ENCODE peak calls at places on chromosomes 13 and 19, in five cellular contexts. One of them, this sample, is unnamed. For H3K27me3, the result is how much of the 10 kb centered on the place peaks cover.

GRCh38 chr19:4866595-4867424 is 657 bp downstream of the PLIN3 start:
- DNase-seq in mesenchymal stem cell: peak
- DNase-seq in effector memory CD4-positive, alpha-beta T cell: peak
- DNase-seq in gastrocnemius medialis: peak
- DNase-seq in cardiac muscle cell: peak
- DNase-seq in this sample: peak

GRCh38 chr19:676343-677105 is at the start of gene FSTL3:
- DNase-seq in mesenchymal stem cell: peak
- DNase-seq in effector memory CD4-positive, alpha-beta T cell: no peak
- DNase-seq in gastrocnemius medialis: no peak
- DNase-seq in cardiac muscle cell: peak
- DNase-seq in this sample: no peak

GRCh38 chr13:83312194-83312593 is 570.1 kb downstream of the SLITRK1 start:
- DNase-seq in gastrocnemius medialis: no peak
- DNase-seq in effector memory CD4-positive, alpha-beta T cell: no peak
- DNase-seq in mesenchymal stem cell: peak
- DNase-seq in cardiac muscle cell: no peak
- DNase-seq in this sample: no peak

GRCh38 chr19:54138777-54139256 is 1.3 kb downstream of the CNOT3 start:
- DNase-seq in cardiac muscle cell: no peak
- DNase-seq in effector memory CD4-positive, alpha-beta T cell: no peak
- DNase-seq in gastrocnemius medialis: no peak
- DNase-seq in mesenchymal stem cell: no peak
- DNase-seq in this sample: no peak

GRCh38 chr19:56116606-56117005 is 4.5 kb downstream of the ZNF787 start:
- DNase-seq in cardiac muscle cell: no peak
- DNase-seq in mesenchymal stem cell: no peak
- DNase-seq in effector memory CD4-positive, alpha-beta T cell: no peak
- DNase-seq in gastrocnemius medialis: no peak
- DNase-seq in this sample: no peak

GRCh38 chr13:46146898-46147297 is 35.1 kb downstream of the LCP1 start:
- DNase-seq in gastrocnemius medialis: no peak
- DNase-seq in effector memory CD4-positive, alpha-beta T cell: no peak
- DNase-seq in mesenchymal stem cell: peak
- DNase-seq in cardiac muscle cell: peak
- DNase-seq in this sample: no peak

GRCh38 chr19:18503971-18504885 is 17.6 kb downstream of the ELL start:
- DNase-seq in gastrocnemius medialis: no peak
- DNase-seq in cardiac muscle cell: no peak
- DNase-seq in mesenchymal stem cell: no peak
- DNase-seq in effector memory CD4-positive, alpha-beta T cell: no peak
- DNase-seq in this sample: no peak

GRCh38 chr19:12194827-12195500 is 32.1 kb downstream of the ZNF136 start:
- DNase-seq in cardiac muscle cell: no peak
- DNase-seq in mesenchymal stem cell: no peak
- DNase-seq in gastrocnemius medialis: peak
- DNase-seq in effector memory CD4-positive, alpha-beta T cell: peak
- DNase-seq in this sample: peak

GRCh38 chr13:31761951-31762350 is 22.6 kb downstream of the RXFP2 start:
- DNase-seq in gastrocnemius medialis: no peak
- DNase-seq in effector memory CD4-positive, alpha-beta T cell: no peak
- DNase-seq in cardiac muscle cell: no peak
- DNase-seq in mesenchymal stem cell: no peak
- DNase-seq in this sample: no peak

GRCh38 chr19:48608798-48609263 is 2.3 kb downstream of the SPACA4 start:
- DNase-seq in gastrocnemius medialis: no peak
- DNase-seq in effector memory CD4-positive, alpha-beta T cell: peak
- DNase-seq in cardiac muscle cell: no peak
- DNase-seq in mesenchymal stem cell: no peak
- DNase-seq in this sample: peak

GRCh38 chr13:51292000-51292550 is 47.4 kb upstream of the SERPINE3 start:
- DNase-seq in gastrocnemius medialis: no peak
- DNase-seq in mesenchymal stem cell: peak
- DNase-seq in cardiac muscle cell: no peak
- DNase-seq in effector memory CD4-positive, alpha-beta T cell: no peak
- DNase-seq in this sample: no peak

GRCh38 chr13:113904411-113904810 is 40.5 kb upstream of the GAS6 start:
- DNase-seq in cardiac muscle cell: peak
- DNase-seq in effector memory CD4-positive, alpha-beta T cell: no peak
- DNase-seq in mesenchymal stem cell: peak
- DNase-seq in gastrocnemius medialis: peak
- DNase-seq in this sample: peak

GRCh38 chr19:11420429-11420893 is 1.3 kb upstream of the RGL3 start:
- DNase-seq in mesenchymal stem cell: peak
- DNase-seq in cardiac muscle cell: peak
- DNase-seq in gastrocnemius medialis: peak
- DNase-seq in effector memory CD4-positive, alpha-beta T cell: no peak
- DNase-seq in this sample: no peak

GRCh38 chr19:43570174-43570791 is 5.0 kb downstream of the XRCC1 start:
- DNase-seq in cardiac muscle cell: no peak
- DNase-seq in mesenchymal stem cell: no peak
- DNase-seq in effector memory CD4-positive, alpha-beta T cell: no peak
- DNase-seq in gastrocnemius medialis: no peak
- DNase-seq in this sample: no peak

GRCh38 chr19:46529622-46530451 is 34.2 kb upstream of the PNMA8B start:
- DNase-seq in cardiac muscle cell: peak
- DNase-seq in mesenchymal stem cell: peak
- DNase-seq in effector memory CD4-positive, alpha-beta T cell: peak
- DNase-seq in gastrocnemius medialis: peak
- DNase-seq in this sample: peak

GRCh38 chr13:46721054-46721453 is 75.9 kb downstream of the ESD start:
- DNase-seq in cardiac muscle cell: peak
- DNase-seq in effector memory CD4-positive, alpha-beta T cell: peak
- DNase-seq in gastrocnemius medialis: no peak
- DNase-seq in mesenchymal stem cell: peak
- DNase-seq in this sample: peak

GRCh38 chr19:48836089-48837017 is at the start of gene HSD17B14:
- DNase-seq in mesenchymal stem cell: peak
- DNase-seq in gastrocnemius medialis: no peak
- DNase-seq in cardiac muscle cell: peak
- DNase-seq in effector memory CD4-positive, alpha-beta T cell: no peak
- DNase-seq in this sample: no peak

GRCh38 chr13:24351423-24351822 is 42.0 kb downstream of the C1QTNF9 start:
- DNase-seq in effector memory CD4-positive, alpha-beta T cell: no peak
- DNase-seq in mesenchymal stem cell: no peak
- DNase-seq in cardiac muscle cell: no peak
- DNase-seq in gastrocnemius medialis: no peak
- DNase-seq in this sample: no peak

GRCh38 chr13:23570099-23570926 is at the start of gene TNFRSF19:
- DNase-seq in cardiac muscle cell: peak
- DNase-seq in gastrocnemius medialis: no peak
- DNase-seq in mesenchymal stem cell: peak
- DNase-seq in effector memory CD4-positive, alpha-beta T cell: no peak
- DNase-seq in this sample: no peak

GRCh38 chr19:55493650-55494171 is 5.5 kb downstream of the SSC5D start:
- DNase-seq in effector memory CD4-positive, alpha-beta T cell: no peak
- DNase-seq in cardiac muscle cell: no peak
- DNase-seq in gastrocnemius medialis: no peak
- DNase-seq in mesenchymal stem cell: no peak
- DNase-seq in this sample: no peak

GRCh38 chr19:55549500-55550320 is 4.4 kb upstream of the SBK3 start:
- DNase-seq in mesenchymal stem cell: peak
- DNase-seq in gastrocnemius medialis: peak
- DNase-seq in cardiac muscle cell: no peak
- DNase-seq in effector memory CD4-positive, alpha-beta T cell: no peak
- DNase-seq in this sample: no peak

GRCh38 chr13:19305434-19305833 is 123.8 kb upstream of the TUBA3C start:
- DNase-seq in gastrocnemius medialis: no peak
- DNase-seq in mesenchymal stem cell: no peak
- DNase-seq in cardiac muscle cell: no peak
- DNase-seq in effector memory CD4-positive, alpha-beta T cell: no peak
- DNase-seq in this sample: no peak

GRCh38 chr13:25846227-25846984 is 205.4 kb downstream of the SHISA2 start:
- DNase-seq in gastrocnemius medialis: no peak
- DNase-seq in effector memory CD4-positive, alpha-beta T cell: no peak
- DNase-seq in cardiac muscle cell: no peak
- DNase-seq in mesenchymal stem cell: no peak
- DNase-seq in this sample: no peak

GRCh38 chr13:80339841-80340642 is 884 bp downstream of the SPRY2 start:
- DNase-seq in cardiac muscle cell: peak
- DNase-seq in gastrocnemius medialis: peak
- DNase-seq in mesenchymal stem cell: peak
- DNase-seq in effector memory CD4-positive, alpha-beta T cell: no peak
- DNase-seq in this sample: no peak

GRCh38 chr19:36060430-36060829 is 5.7 kb downstream of the WDR62 start:
- DNase-seq in mesenchymal stem cell: peak
- DNase-seq in gastrocnemius medialis: peak
- DNase-seq in effector memory CD4-positive, alpha-beta T cell: no peak
- DNase-seq in cardiac muscle cell: peak
- DNase-seq in this sample: no peak

GRCh38 chr19:14672043-14672872 is 2.4 kb downstream of the ADGRE3 start:
- DNase-seq in mesenchymal stem cell: no peak
- DNase-seq in effector memory CD4-positive, alpha-beta T cell: no peak
- DNase-seq in cardiac muscle cell: no peak
- DNase-seq in gastrocnemius medialis: no peak
- DNase-seq in this sample: peak
- H3K4me3 ChIP-seq in mesenchymal stem cell: no peak
- H3K4me3 ChIP-seq in effector memory CD4-positive, alpha-beta T cell: no peak
- H3K4me3 ChIP-seq in cardiac muscle cell: no peak
- H3K4me3 ChIP-seq in gastrocnemius medialis: no peak
- H3K4me3 ChIP-seq in this sample: no peak

DNA sequence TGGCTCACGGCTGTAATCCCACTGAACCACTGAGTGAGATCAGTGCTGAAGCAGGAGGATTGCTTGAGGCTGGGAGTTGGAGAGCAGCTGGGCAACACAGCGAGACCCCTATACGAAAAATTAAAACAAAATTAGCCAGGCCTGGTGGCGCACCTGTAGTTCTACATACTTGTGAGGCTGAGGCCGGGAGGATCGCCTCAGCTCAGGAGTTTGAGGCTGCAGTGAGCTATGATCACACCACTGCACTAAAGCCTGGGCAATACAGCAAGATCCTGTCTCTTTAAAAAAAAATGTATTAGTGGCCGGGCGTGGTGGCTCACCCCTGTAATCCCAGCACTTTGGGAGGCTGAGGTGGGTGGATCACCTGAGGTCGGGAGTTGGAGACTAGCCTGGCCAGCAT is 6.3 kb upstream of the SELENOV start:
- DNase-seq in mesenchymal stem cell: no peak
- DNase-seq in gastrocnemius medialis: no peak
- DNase-seq in cardiac muscle cell: no peak
- DNase-seq in effector memory CD4-positive, alpha-beta T cell: no peak
- DNase-seq in this sample: no peak
- H3K27me3 ChIP-seq in mesenchymal stem cell: half or more
- H3K27me3 ChIP-seq in gastrocnemius medialis: half or more
- H3K27me3 ChIP-seq in cardiac muscle cell: under half
- H3K27me3 ChIP-seq in effector memory CD4-positive, alpha-beta T cell: under half
- H3K27me3 ChIP-seq in this sample: under half

DNA sequence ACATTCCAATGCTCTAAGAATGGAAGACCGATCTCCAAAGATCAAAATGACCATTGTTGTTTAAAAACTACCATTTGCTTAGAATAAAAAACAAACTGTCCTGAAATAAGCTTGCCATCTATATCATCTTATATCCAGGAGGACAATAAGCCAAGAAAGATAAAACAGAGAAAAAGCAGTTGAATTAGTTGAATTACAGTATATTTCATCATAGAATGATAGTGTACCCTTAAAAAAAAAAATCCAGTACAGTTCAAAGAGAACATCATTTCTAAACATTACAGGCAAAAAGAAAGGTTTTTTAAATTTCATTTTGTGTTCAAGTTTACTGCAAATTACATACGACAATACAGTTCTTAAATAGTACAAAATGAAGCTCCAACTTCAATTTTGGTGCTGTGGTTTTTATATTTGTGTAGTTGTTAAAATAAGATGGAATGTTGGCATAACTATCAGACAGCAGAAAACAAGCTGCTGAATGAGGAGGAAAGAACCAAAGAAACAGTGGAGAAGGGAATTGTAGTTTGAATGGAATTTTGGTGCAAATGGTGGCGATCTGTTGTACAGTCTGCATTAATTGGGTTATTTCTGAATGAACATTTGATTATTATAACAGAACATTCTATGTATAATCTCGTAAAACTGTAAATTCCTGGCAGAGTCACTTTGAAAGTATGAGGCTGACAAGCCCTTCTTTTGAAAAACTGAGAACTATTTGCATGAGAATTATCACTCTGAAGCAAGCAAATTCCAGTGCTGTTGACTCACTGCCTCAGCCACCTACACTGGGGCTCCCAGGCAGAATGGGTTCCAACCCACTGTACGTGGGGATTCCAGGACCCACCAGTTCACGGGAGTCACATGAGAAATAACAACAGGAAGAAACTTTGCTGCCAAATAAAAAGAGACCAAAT is 37.7 kb downstream of the LHFPL6 start:
- DNase-seq in mesenchymal stem cell: peak
- DNase-seq in gastrocnemius medialis: no peak
- DNase-seq in cardiac muscle cell: no peak
- DNase-seq in effector memory CD4-positive, alpha-beta T cell: no peak
- DNase-seq in this sample: no peak
- H3K4me3 ChIP-seq in mesenchymal stem cell: peak
- H3K4me3 ChIP-seq in gastrocnemius medialis: no peak
- H3K4me3 ChIP-seq in cardiac muscle cell: no peak
- H3K4me3 ChIP-seq in effector memory CD4-positive, alpha-beta T cell: no peak
- H3K4me3 ChIP-seq in this sample: no peak

DNA sequence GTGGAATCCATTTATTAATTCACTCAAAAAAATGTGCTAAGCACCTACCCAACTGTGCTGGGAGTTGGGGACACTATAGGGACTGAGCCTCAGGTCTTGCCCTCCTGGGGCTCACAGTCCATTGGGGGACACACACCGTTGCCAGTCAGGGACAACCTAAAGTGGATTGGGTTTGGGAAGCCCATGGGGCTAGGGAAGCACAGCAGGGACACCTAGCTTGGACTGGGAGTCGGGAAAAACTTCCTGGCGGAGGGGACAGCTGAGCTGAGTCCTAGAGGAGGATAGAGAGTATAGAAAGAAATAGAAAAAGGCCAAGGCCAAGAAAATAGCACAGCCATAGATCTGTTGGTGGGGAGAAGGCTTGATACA is 8.5 kb downstream of the FOSB start:
- DNase-seq in effector memory CD4-positive, alpha-beta T cell: peak
- DNase-seq in cardiac muscle cell: no peak
- DNase-seq in mesenchymal stem cell: peak
- DNase-seq in gastrocnemius medialis: no peak
- DNase-seq in this sample: peak
- H3K27me3 ChIP-seq in effector memory CD4-positive, alpha-beta T cell: under half
- H3K27me3 ChIP-seq in cardiac muscle cell: under half
- H3K27me3 ChIP-seq in mesenchymal stem cell: under half
- H3K27me3 ChIP-seq in gastrocnemius medialis: under half
- H3K27me3 ChIP-seq in this sample: under half

This sample was measured in CD4-positive, alpha-beta memory T cell.